ENCODE peak calls at places on chromosomes 7 and 10, in seven cellular contexts. J is transverse colon, I is hepatocyte, W is body of pancreas, R is astrocyte, P is left ventricle myocardium inferior, K is stomach. V is an unnamed sample.

GRCh38 chr7:12110425-12110824 is 100.7 kb upstream of the TMEM106B start:
- DNase-seq in J (no peak), W (no peak), I (no peak), P (no peak), R (no peak), K (no peak), V (no peak)

GRCh38 chr10:17215782-17216122 is 12.3 kb upstream of the VIM start:
- DNase-seq in R (no peak), W (no peak), J (no peak), I (no peak), K (no peak), P (no peak), V (no peak)

GRCh38 chr7:79647711-79648110 is 194.2 kb upstream of the MAGI2 start:
- DNase-seq in R (no peak), K (no peak), W (no peak), J (no peak), P (no peak), I (no peak), V (no peak)

GRCh38 chr10:115950320-115950719 is 322.7 kb downstream of the GFRA1 start:
- DNase-seq in I (no peak), P (no peak), K (no peak), J (no peak), W (no peak), R (peak), V (no peak)

GRCh38 chr10:96665306-96665705 is 55.0 kb downstream of the PIK3AP1 start:
- DNase-seq in R (peak), K (no peak), J (no peak), I (no peak), P (no peak), W (no peak), V (no peak)

GRCh38 chr7:5495581-5496375 is 72.1 kb upstream of the TNRC18 start:
- DNase-seq in I (no peak), R (no peak), J (peak), W (peak), K (peak), P (peak), V (no peak)

GRCh38 chr7:33186187-33186586 is 56.8 kb downstream of the BBS9 start:
- DNase-seq in R (peak), W (no peak), K (no peak), P (no peak), I (no peak), J (no peak), V (no peak)

GRCh38 chr10:97081621-97082235 is 104.0 kb downstream of the SLIT1 start:
- DNase-seq in W (peak), P (peak), R (peak), I (peak), J (peak), K (peak), V (no peak)

GRCh38 chr10:3192856-3193635 is 20.5 kb upstream of the PITRM1 start:
- DNase-seq in W (peak), K (peak), J (peak), R (peak), P (no peak), I (peak), V (no peak)

GRCh38 chr7:657565-658119 is 68.9 kb upstream of the DNAAF5 start:
- DNase-seq in J (no peak), R (no peak), I (peak), P (no peak), W (no peak), K (no peak), V (no peak)

GRCh38 chr7:45863715-45864114 is 9.2 kb downstream of the CCDC201 start:
- DNase-seq in W (no peak), R (no peak), I (no peak), J (no peak), P (no peak), K (no peak), V (no peak)

DNA sequence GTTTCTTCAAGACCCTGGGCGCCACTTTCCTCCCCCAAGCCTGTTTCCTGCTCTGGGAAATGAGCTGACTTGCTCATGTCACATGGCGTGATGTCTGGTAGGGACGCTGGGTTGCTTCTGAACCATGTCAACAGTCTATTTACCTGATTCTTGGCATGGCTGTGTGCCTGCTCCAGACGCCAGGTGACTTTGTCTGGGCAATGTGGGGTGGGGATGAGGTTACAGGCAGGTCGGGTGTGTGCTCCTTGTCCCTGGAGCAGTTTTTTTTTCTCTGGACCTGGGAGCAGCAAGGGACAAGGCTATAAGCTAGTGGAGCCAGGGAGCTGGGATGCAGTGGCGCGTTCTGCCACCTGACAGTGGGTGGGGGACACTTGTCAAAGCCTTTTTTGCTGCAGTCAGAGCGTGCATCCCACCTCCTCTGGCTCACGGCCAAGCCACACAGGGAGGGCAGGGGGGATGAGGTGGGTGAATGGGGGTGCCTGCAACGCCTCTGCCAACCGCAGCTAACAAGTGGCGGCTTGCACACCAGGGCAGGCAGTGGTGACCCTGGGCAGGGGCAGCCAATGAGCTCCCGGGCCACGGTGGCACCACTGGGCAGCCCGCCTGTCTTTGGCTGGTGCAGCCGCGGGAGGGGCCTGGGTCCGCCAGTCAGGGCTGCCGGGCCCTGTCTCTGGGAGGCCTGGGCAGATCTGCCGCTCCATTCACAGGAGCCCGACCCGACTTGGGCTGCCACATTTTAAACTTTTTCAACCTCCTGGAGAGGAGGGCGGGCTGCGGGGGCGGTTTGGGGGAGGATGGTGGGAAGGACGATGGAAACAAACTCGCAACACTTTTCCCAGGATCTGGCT is 22.9 kb downstream of the DNAJB12 start:
- DNase-seq in K (peak), I (peak), R (peak), J (peak), P (peak), W (peak), V (peak)
- H3K27ac ChIP-seq in K (peak), I (peak), R (peak), J (peak), P (peak), W (peak), V (peak)

DNA sequence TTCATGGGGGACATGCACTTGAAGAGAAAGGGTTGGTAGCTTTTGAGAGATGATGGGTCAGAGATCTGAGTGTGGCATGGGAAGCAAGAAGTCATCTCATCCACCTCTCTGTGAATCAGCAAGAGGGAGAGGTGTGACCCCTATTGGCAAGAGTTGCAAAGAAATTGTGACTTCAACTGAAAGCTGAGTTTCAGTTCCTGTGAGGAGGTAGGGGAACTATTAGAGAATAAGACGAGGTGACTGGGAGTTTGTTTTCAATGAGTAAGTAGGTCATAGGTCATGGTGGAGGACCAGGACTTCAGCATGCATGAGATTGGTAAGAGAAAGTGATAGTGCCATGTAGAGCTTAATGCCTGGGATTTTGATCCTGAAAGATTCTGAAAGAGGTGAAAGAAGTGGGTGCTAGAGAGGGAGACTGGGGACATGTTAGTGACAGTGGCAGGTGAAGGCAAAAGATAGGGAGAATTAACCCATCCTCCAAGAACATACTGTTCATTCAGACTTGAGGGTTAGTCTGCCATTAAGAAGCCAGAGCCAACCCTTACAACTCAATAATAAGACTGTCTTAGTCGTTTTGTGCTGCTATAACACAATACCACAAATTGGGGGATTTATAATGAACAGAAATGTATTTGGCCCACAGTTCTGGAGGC is 75.5 kb upstream of the CAPZA2 start:
- DNase-seq in J (no peak), I (no peak), K (no peak), R (no peak), P (no peak), W (peak), V (no peak)
- TF ChIP-seq CTCF in J (no peak), I (peak), K (no peak), R (peak), P (peak), W (peak), V (no peak)

GRCh38 chr7:21869785-21870402 is 75.8 kb downstream of the CDCA7L start:
- DNase-seq in J (no peak), W (no peak), I (peak), P (no peak), K (no peak), R (peak), V (no peak)

GRCh38 chr7:21868647-21868896 is 77.1 kb downstream of the CDCA7L start:
- DNase-seq in I (no peak), R (no peak), K (no peak), P (no peak), J (no peak), W (no peak), V (no peak)

DNA sequence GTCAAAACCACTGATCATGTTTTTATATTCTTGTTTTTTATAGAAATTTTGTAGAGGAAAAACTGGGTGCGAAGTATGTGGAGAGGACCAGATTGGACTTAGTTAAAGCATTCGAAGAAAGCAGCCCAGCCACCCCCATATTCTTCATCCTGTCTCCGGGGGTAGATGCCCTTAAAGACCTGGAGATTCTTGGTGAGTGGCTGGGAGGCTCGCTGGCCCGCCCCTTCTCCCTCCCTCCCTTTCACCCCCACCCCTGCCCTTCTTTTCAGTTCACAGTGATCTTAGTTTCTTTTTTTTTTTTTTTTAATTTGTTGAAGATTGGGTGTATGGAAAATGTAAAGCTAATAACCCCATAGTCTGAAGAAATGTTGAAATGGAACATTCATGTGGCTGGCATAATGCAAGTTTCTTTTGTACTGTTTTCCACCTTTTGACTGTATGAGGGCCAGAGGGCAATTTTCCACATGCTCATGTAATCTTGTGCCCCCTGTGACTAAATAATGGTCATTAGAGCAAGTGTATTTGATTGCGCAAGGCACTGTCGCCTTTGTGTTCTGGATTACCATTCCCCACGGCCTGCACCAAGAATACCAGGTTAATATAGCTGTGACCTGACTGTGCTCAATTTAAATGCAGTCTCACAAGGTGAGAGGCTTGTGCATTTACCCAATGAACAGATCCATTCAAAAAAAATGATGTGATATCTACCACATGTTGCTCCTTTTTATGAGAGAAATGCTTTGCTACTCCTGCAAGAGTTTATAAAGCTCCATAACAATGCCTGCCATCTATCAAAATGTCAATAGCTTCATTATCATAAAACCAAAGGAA is 77.7 kb downstream of the CDCA7L start:
- DNase-seq in I (no peak), J (no peak), P (no peak), W (no peak), K (no peak), R (no peak), V (no peak)
- H3K27ac ChIP-seq in I (no peak), J (no peak), P (no peak), W (no peak), K (no peak), R (no peak), V (no peak)

DNA sequence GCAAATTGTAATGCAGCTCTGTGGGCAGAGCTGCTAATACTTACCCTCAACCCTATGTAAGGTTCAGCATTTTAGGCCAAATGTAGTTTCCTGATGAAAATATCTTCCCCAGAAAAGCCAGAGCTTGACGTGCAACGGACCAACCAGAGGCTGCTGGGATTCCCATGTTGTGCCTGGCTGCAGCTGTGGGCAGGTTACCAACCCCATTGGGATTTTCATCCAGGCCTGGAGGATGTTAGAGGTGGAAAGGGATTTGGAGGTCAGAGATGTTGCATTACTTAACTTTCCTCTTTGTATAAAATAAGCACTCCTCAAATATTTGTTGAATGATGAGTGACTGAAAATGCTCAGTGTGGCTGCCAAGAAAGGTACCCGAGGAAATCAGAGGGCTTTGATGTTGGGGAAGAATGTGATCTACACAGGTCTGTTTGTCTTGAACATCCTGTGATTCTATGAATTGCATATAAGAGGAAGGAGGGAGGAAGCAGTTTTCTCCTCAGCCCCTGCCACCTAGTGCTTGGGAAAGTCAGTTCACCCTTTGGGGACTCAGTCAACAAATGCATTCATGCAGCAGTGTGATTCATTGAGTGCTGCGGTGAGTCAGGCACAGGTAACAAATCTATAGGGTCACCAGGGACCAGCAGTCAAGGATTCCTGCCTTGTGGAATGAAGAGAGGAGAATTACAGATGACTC is 487.2 kb downstream of the RPS24 start:
- DNase-seq in K (no peak), P (no peak), J (no peak), W (peak), R (peak), I (peak), V (no peak)
- TF ChIP-seq CTCF in K (no peak), P (peak), J (no peak), W (no peak), R (peak), I (peak), V (no peak)

GRCh38 chr10:92146072-92146471 is 144.8 kb downstream of the CPEB3 start:
- DNase-seq in J (no peak), R (no peak), K (no peak), P (no peak), I (no peak), W (no peak), V (no peak)
- H3K27ac ChIP-seq in J (no peak), R (no peak), K (peak), P (peak), I (no peak), W (no peak), V (peak)

DNA sequence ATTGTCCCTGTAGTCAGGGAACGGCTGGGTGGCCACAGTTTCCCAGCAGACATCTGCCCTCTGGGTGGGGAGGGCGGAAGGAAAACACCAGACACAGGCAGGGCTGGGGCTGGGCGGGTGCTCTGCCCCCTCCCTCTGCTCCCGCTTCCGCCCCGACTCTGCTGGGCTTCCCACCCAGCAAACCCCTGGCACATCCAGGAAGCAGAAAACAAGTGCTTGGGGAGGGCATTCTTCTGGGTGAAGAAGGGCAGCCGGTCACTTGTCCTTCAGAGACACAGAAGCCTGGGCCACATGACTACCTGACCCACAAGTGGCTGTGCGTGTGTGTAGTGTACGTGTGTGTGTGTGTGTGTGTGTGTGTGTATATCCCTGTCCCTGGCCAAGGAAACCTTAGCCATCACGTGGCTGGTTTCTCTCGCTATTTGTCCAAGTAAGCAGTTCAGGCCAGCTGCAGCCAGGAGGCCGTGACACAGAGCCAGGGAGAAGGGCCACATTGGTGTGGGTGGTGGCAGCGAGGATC is 77.9 kb downstream of the ZMIZ1 start:
- DNase-seq in R (no peak), W (peak), K (peak), I (no peak), J (peak), P (peak), V (no peak)
- TF ChIP-seq CTCF in R (no peak), W (peak), K (no peak), I (no peak), J (no peak), P (peak), V (peak)

V was measured in left lung.